ENCODE peak calls at places on chromosomes 5 and 9, in six cellular contexts. U, C, L, F, Y and M are unnamed samples.

GRCh38 chr5:27242258-27242626 is 203.9 kb upstream of the CDH9 start:
- DNase-seq in L (no peak), F (no peak), Y (no peak), U (no peak), C (no peak), M (peak)

GRCh38 chr5:78224358-78224757 is 70.1 kb downstream of the AP3B1 start:
- DNase-seq in C (no peak), L (no peak), Y (no peak), F (no peak), U (no peak), M (no peak)

GRCh38 chr9:14158911-14159310 is 155.0 kb downstream of the NFIB start:
- DNase-seq in Y (no peak), C (no peak), U (no peak), L (no peak), F (no peak), M (no peak)

GRCh38 chr5:56740000-56740399 is 75.3 kb upstream of the MAP3K1 start:
- DNase-seq in F (no peak), Y (no peak), U (no peak), C (no peak), L (no peak), M (no peak)

GRCh38 chr5:159905496-159905895 is 10.8 kb upstream of the ADRA1B start:
- DNase-seq in C (peak), U (no peak), F (no peak), Y (no peak), L (peak), M (no peak)

GRCh38 chr5:179829732-179830435 is 9.2 kb downstream of the SQSTM1 start:
- DNase-seq in U (no peak), C (no peak), L (no peak), F (no peak), Y (no peak), M (no peak)

GRCh38 chr5:123809594-123810172 is 297.7 kb downstream of the CSNK1G3 start:
- DNase-seq in L (no peak), Y (no peak), C (no peak), U (no peak), F (no peak), M (no peak)

GRCh38 chr9:3235497-3235896 is 290.3 kb downstream of the RFX3 start:
- DNase-seq in Y (no peak), U (no peak), L (no peak), F (no peak), C (no peak), M (no peak)

GRCh38 chr5:135625961-135626360 is 47.2 kb upstream of the CXCL14 start:
- DNase-seq in C (no peak), U (no peak), F (no peak), L (peak), Y (no peak), M (no peak)

GRCh38 chr9:121350993-121351561 is 19.0 kb downstream of the STOM start:
- DNase-seq in C (peak), U (peak), Y (peak), F (no peak), L (peak), M (no peak)

GRCh38 chr5:91272858-91273257 is 110.3 kb downstream of the ARRDC3 start:
- DNase-seq in C (no peak), L (no peak), F (no peak), Y (no peak), U (no peak), M (no peak)

GRCh38 chr9:136140966-136141365 is 22.3 kb upstream of the TMEM250 start:
- DNase-seq in Y (no peak), F (no peak), C (no peak), L (no peak), U (peak), M (no peak)

GRCh38 chr9:61665829-61666228 is 476.0 kb downstream of the SPATA31A7 start:
- DNase-seq in Y (no peak), U (no peak), C (no peak), L (no peak), F (no peak), M (no peak)

GRCh38 chr5:150167163-150167798 is 703 bp downstream of the CDX1 start:
- DNase-seq in C (no peak), Y (no peak), F (no peak), L (no peak), U (no peak), M (no peak)

GRCh38 chr5:150168864-150169263 is 2.3 kb downstream of the CDX1 start:
- DNase-seq in Y (no peak), F (no peak), U (no peak), L (no peak), C (no peak), M (no peak)

GRCh38 chr5:150166193-150167162 is at the start of gene CDX1:
- DNase-seq in F (no peak), Y (no peak), L (no peak), U (no peak), C (no peak), M (no peak)

GRCh38 chr5:150164640-150165039 is 1.9 kb upstream of the CDX1 start:
- DNase-seq in L (no peak), F (no peak), C (no peak), Y (no peak), U (peak), M (no peak)

GRCh38 chr5:150167908-150168307 is 1.3 kb downstream of the CDX1 start:
- DNase-seq in U (no peak), Y (no peak), C (no peak), F (no peak), L (no peak), M (no peak)
- H3K4me3 ChIP-seq in U (no peak), Y (no peak), C (no peak), F (no peak), L (no peak), M (no peak)

GRCh38 chr5:180832638-180833068 is 28.4 kb downstream of the ZFP62 start:
- DNase-seq in U (no peak), Y (no peak), L (no peak), C (no peak), F (no peak), M (no peak)
- H3K4me3 ChIP-seq in U (peak), Y (peak), L (no peak), C (peak), F (no peak), M (no peak)

DNA sequence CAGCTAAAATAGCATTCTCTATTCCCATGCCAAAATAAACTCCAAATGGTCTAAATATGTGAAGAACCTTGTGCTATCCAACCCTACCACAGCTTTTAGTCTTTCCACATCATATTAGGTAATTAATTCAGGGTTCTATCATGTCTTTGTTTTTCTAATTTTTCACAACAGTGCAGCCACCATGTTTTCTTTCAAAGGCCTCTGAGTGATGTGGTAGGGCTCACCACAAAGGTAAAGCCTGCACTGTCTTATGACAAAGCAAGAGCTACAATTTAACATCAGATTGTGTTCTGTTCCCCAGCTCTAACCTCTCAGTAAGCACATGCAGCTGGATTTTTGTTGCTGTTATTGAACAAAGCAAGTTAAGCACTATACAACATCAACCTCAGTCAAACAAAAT is 52.4 kb downstream of the MEF2C start:
- DNase-seq in U (no peak), F (no peak), C (no peak), L (no peak), Y (no peak), M (no peak)
- H3K4me3 ChIP-seq in U (no peak), F (no peak), C (no peak), L (no peak), Y (no peak), M (no peak)

DNA sequence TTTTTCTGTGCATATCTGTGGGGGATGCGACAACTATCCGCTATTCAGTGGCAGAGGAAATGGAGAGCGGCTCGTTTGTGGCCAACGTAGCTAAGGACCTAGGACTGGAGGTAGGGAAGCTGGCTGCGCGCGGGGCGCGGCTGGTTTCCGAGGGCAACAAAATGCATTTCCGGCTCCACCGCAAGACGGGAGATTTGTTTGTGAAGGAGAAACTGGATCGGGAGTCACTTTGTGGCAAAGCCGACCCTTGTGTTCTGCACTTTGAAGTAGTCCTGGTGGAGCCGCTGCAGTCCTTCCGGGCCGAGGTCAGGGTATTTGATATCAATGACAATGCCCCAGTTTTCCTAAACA is 327 bp downstream of the PCDHB1 start:
- DNase-seq in L (no peak), F (no peak), U (no peak), Y (no peak), C (no peak), M (no peak)
- H3K4me3 ChIP-seq in L (peak), F (no peak), U (peak), Y (peak), C (peak), M (peak)

GRCh38 chr5:177309351-177310191 is 2.1 kb downstream of the MXD3 start:
- DNase-seq in L (peak), Y (no peak), U (peak), C (peak), F (peak), M (no peak)
- H3K4me3 ChIP-seq in L (peak), Y (no peak), U (no peak), C (no peak), F (peak), M (no peak)

DNA sequence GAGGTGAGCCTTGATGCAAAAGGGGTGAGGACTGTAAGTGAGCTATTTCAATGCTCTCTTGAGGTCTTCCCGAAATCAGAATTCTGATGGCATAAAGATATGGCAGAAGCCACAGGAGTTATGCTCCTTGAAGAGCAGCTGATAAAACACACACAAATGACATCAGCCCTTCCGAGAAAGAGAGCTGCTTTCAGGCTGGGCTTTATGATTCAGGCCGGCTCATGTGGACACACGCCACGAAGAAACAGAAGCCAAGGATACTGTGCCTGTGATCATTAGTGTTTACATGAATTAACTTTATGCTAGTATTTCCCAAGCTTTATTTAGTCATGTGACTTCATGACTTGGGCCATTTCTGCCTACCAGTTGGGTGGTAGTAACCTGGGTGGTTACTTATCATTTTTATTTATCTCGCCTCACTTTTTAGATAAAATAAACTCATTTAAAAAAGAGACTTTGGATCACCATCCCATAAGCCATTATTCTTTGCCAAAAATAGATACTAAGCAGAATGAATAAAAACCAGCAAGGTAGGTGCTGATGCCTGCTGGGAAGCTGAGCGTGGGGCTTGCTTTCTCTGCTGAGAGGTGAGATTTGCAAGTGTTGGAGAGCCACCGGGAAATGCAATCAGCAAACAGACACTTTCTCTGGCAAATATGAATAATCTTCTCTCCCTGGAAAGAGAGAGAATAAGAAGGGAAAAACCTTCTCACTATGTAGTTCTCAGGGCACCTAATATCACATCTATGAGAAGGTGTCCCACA is 73.0 kb upstream of the SLC25A51 start:
- DNase-seq in L (no peak), Y (no peak), C (peak), F (no peak), U (peak), M (no peak)
- H3K4me3 ChIP-seq in L (no peak), Y (no peak), C (peak), F (no peak), U (no peak), M (no peak)

GRCh38 chr5:62626534-62626933 is 47.9 kb downstream of the LRRC70 start:
- DNase-seq in U (no peak), F (no peak), Y (no peak), C (no peak), L (no peak), M (no peak)

GRCh38 chr5:62616615-62617277 is 38.1 kb downstream of the LRRC70 start:
- DNase-seq in C (no peak), L (no peak), U (no peak), Y (no peak), F (no peak), M (no peak)

GRCh38 chr5:62617943-62618342 is 39.3 kb downstream of the LRRC70 start:
- DNase-seq in F (no peak), C (no peak), Y (no peak), L (no peak), U (no peak), M (no peak)

GRCh38 chr5:62627121-62627520 is 48.5 kb downstream of the LRRC70 start:
- DNase-seq in Y (no peak), L (no peak), U (no peak), C (no peak), F (no peak), M (no peak)

DNA sequence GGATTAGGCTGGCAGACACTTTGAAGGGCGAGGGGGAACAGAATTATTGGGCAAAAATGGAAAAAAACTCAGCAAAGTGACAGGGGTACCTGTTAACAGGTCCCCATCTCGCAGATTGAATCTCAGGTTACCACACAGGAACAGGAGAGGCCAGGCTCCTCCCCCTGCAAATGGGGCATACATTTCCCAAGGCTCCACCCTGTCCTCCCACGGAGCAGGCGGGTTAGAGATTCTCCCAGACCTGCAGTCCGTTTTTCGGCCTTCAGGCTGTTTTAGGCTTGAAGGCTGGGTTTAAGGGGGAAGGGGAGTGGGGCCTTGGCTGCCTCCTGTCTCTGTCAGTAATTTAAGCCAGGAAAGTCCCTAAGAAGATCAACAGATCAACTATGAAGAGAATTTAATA is 42.7 kb downstream of the LRRC70 start:
- DNase-seq in F (peak), C (no peak), Y (no peak), U (no peak), L (no peak), M (no peak)
- H3K4me3 ChIP-seq in F (no peak), C (no peak), Y (no peak), U (no peak), L (no peak), M (no peak)

DNA sequence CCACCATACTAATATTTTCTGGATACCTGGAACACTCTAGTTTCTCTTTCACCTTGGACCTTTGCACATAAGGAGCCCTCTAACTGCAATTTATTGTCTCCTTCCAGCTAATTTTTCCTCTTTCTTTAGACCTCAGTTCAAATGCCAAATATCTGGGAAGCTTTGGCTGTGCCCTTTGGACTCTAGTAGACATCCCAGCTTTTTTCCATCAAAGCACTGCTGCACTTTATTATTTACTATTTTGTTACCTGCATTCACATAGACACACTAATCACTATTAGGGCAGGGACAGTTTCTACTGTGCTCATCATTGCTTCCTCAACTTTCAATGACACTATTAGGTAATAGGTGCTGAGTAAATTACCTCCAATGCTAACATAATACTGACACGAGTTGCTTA is 2.1 kb downstream of the RIGI start:
- DNase-seq in L (no peak), F (no peak), C (no peak), U (no peak), Y (no peak), M (no peak)
- H3K4me3 ChIP-seq in L (no peak), F (no peak), C (no peak), U (peak), Y (no peak), M (no peak)

GRCh38 chr5:95808013-95808685 is 14.4 kb downstream of the GLRX start:
- DNase-seq in U (no peak), Y (no peak), L (no peak), C (no peak), F (no peak), M (no peak)
- H3K4me3 ChIP-seq in U (peak), Y (no peak), L (no peak), C (peak), F (no peak), M (peak)